ENCODE peak calls at places on chromosomes 6 and 20, in four cellular contexts. O is H1, M is WTC11, N is SK-N-SH. Q is an unnamed sample.
A peak's percentile ranks its signal among the peaks of the same experiment; 100 is the strongest.

GRCh38 chr6:81894788-81895221 is 142.3 kb upstream of the TENT5A start:
- DNase-seq in O (no peak), M (no peak), N (no peak), Q (no peak)

GRCh38 chr6:24394777-24395437 is 7.8 kb upstream of the MRS2 start:
- DNase-seq in O (no peak), M (no peak), N (no peak), Q (no peak)

GRCh38 chr6:133623065-133623464 is 265.8 kb upstream of the TCF21 start:
- DNase-seq in O (no peak), M (no peak), N (no peak), Q (peak; percentile 17)

GRCh38 chr6:168634928-168635327 is 193.9 kb downstream of the SMOC2 start:
- DNase-seq in O (no peak), M (no peak), N (no peak), Q (no peak)

GRCh38 chr6:21587182-21587924 is 6.2 kb upstream of the SOX4 start:
- DNase-seq in O (no peak), M (peak; percentile 63), N (peak; percentile 80), Q (peak; percentile 61)

GRCh38 chr20:6590891-6591679 is 176.4 kb upstream of the BMP2 start:
- DNase-seq in O (no peak), M (no peak), N (no peak), Q (no peak)

GRCh38 chr6:139290787-139291294 is 957 bp downstream of the TXLNB start:
- DNase-seq in O (no peak), M (no peak), N (no peak), Q (no peak)

GRCh38 chr6:128209771-128210170 is 308.9 kb upstream of the THEMIS start:
- DNase-seq in O (no peak), M (no peak), N (no peak), Q (no peak)

GRCh38 chr20:39464238-39464637 is 502.1 kb downstream of the DHX35 start:
- DNase-seq in O (no peak), M (no peak), N (peak; percentile 4), Q (no peak)

GRCh38 chr20:22557403-22558276 is 26.7 kb downstream of the FOXA2 start:
- DNase-seq in O (no peak), M (no peak), N (no peak), Q (no peak)

GRCh38 chr6:137798846-137799245 is 68.2 kb upstream of the TNFAIP3 start:
- DNase-seq in O (no peak), M (no peak), N (no peak), Q (no peak)

GRCh38 chr6:163383912-163384311 is 30.6 kb upstream of the QKI start:
- DNase-seq in O (no peak), M (no peak), N (no peak), Q (no peak)

GRCh38 chr20:47181056-47181862 is 175.2 kb downstream of the ZMYND8 start:
- DNase-seq in O (no peak), M (peak; percentile 38), N (peak; percentile 45), Q (peak; percentile 92)

GRCh38 chr20:51563597-51564332 is 21.2 kb upstream of the NFATC2 start:
- DNase-seq in O (no peak), M (peak; percentile 73), N (peak; percentile 58), Q (peak; percentile 81)

GRCh38 chr6:46583711-46584110 is 68.9 kb downstream of the CYP39A1 start:
- DNase-seq in O (no peak), M (no peak), N (no peak), Q (no peak)

DNA sequence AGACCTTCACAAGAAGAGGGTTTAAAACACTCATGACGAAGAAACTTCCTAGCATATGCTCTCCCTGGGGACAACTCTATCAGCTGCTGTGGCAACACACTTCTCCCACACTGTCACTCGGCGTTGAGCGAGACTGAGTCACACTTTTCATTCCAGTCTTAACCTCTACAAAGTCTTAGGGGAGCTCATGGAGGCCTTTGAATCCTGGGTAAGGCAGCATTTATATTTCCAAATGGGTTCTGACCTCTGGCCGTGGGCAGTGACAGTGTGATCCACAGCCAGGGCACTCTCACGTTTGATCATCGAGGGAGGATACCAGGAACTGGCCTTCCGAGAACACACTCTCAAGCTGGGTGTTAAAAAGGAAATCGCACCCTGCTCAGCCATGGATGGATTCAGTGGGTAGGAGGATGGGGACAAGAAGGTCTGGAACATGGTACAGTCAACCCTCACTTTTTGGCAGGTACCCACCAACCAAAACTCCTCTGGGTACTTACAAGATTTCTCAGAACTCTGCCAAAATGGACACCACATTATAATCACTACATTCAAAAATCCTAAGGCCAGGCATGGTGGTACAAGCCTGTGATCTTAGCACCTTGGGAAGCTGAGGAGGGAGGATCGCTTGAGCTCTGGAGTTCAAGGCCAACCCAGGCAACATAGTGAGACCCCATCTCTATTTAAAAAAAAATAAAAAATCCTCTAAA is 19.6 kb downstream of the RRBP1 start:
- DNase-seq in O (no peak), M (no peak), N (no peak), Q (no peak)
- TF ChIP-seq MAX in O (no peak), M (no peak), N (no peak), Q (no peak)

GRCh38 chr6:3356056-3356823 is 97.5 kb downstream of the PSMG4 start:
- DNase-seq in O (peak; percentile 43), M (peak; percentile 70), N (peak; percentile 81), Q (peak; percentile 68)
- TF ChIP-seq MAX in O (no peak), M (no peak), N (no peak), Q (peak; percentile 17)

GRCh38 chr6:43990627-43991619 is 136.3 kb downstream of the MRPL14 start:
- DNase-seq in O (no peak), M (no peak), N (peak; percentile 83), Q (peak; percentile 40)
- TF ChIP-seq MAX in O (no peak), M (no peak), N (no peak), Q (no peak)

DNA sequence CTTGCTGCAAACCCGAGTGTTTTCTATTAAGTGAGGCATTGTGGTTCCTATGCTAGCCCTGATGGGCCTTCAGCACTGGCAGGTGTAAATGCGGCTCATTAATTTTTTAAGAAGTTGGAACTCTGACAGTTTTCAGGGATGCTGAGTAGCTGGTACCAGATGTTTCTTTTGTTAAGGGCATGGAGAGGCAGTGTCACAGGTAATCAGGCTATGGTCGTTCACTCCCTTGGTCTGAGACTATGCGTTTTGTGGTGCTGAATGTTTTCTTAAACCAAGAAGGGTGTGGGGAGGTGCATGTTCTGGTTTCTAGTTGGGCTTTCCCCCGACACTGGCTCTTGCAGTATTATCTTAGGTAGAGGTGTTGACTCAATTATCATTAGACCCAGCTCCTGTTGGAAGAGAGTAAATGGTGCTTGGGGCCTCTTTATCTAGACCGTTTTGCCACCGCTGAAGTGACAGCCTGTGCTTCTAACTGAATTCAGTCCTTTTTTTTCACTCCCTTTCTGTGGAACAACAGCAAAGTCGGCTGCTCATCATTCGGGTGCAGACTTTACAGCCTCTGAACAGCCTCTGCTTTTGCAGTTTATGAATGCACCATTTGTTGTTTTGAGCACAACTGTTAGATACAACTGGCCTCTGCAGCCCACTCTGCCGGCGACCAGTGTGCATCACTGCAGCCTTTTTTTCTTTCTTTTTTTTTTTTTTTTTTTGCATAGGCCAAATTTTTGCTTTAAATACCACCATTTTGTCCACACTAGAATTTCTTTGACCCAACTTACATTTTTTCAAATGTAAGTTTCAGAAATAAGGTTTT is 35.6 kb downstream of the RREB1 start:
- DNase-seq in O (no peak), M (no peak), N (no peak), Q (no peak)
- TF ChIP-seq MAX in O (no peak), M (no peak), N (no peak), Q (no peak)

DNA sequence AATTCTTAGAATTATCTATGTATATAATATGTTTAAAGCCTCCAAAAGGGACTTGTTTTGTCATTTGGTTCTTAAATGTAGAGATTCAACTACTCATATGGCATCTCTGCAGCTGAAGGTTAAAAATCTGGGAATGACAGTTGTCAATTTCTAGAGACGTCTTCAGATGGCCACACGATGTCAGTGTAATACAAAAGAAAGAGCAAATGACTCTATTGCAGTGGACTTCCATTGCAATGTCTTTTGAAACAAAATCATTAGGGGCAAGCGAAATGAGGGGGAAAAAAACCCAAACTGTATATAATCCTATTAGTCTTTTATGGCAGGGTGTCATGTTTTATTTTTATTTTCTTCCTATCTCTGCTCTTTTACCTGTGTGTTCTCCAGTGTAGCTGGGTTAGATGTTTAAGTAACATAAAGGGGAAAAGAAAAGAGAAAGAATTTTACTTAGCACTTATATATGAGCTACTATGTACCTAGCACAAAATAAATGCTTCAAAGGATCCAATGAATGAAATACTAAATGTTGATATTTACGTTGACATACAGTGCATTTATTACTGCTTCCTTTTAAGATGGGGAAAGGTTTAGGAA is 26.2 kb downstream of the CCN2 start:
- DNase-seq in O (no peak), M (no peak), N (no peak), Q (peak; percentile 27)
- TF ChIP-seq MAX in O (no peak), M (no peak), N (no peak), Q (no peak)

GRCh38 chr6:54060286-54060685 is 51.0 kb upstream of the MLIP start:
- DNase-seq in O (no peak), M (no peak), N (no peak), Q (no peak)
- TF ChIP-seq MAX in O (no peak), M (no peak), N (no peak), Q (no peak)

DNA sequence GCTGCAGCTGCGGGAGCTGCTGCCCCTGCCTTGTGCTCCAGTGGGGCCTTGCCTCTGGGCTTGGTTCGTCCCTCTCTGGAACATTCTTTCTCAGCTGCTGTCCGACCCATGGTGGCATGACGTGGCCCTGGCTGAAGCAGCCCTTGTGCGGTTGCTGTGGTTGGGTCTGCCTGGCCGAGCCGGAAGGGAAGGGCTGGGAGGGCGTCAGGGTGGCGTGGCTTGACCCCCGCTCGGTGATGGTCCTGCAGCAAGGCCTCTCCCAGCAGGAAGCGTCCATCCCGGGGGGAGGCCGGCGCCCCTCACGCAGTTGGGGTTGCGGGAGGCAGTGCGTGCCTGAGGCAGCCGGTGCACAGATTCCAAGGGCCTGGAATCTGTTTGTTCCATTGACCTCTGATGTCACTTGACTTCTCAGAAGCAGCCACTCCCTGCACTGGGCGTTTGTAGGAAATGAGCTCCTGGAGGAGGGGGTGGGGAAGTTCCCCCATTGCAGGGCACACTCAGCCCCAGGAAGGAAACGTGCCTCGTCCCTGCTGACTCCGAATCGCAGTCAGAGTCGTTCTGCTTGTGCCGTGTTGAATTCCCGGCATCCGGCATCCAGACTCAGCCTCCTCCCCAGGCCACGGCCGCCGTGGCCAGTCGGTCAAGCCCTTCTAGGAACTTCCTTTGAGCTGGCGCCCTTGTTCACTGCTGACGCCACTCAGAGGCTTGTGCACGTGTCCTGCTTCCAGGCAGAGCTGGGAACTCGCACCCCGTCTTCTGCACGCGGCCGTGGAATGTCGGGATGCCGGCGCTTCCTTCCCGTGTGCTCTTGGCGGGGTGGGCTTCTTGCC is 9.7 kb upstream of the TNFRSF6B start:
- DNase-seq in O (no peak), M (no peak), N (no peak), Q (no peak)
- TF ChIP-seq MAX in O (no peak), M (no peak), N (no peak), Q (peak; percentile 34)

GRCh38 chr20:45340951-45341350 is 7.3 kb downstream of the SDC4 start:
- DNase-seq in O (no peak), M (no peak), N (no peak), Q (no peak)
- TF ChIP-seq MAX in O (peak; percentile 71), M (peak; percentile 36), N (no peak), Q (no peak)

DNA sequence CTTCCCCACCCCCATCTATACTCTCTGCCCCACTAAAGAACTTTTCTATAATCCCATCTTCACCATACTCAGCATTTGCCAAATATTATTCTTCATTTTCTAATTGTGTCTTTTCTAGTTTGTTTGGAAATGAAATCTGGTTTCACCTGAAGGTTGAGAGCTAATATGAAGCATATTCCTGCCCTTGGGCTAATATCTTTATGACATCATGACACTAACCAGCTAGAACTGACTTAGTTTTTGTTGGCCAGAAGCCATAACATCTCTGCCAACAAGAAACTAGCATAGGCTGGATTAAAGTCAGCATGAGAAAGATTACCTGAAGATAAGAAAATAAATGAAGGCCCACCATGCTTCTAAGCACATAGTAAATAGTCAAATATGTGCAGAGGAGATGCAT is 16.7 kb downstream of the UNC5CL start:
- DNase-seq in O (no peak), M (no peak), N (peak; percentile 56), Q (no peak)
- TF ChIP-seq MAX in O (no peak), M (no peak), N (no peak), Q (no peak)